ENCODE peak calls at places on chromosomes 12 and 14, in five cellular contexts. H, L, E, U and R are unnamed samples.

GRCh38 chr12:105992849-105993740 is 145.7 kb downstream of the NUAK1 start:
- DNase-seq in H (peak), L (no peak), E (no peak), U (no peak), R (no peak)

GRCh38 chr12:26937443-26937862 is 328 bp downstream of the INTS13 start:
- DNase-seq in H (no peak), L (no peak), E (no peak), U (no peak), R (no peak)

GRCh38 chr12:125262866-125263265 is 197.6 kb downstream of the AACS start:
- DNase-seq in H (no peak), L (no peak), E (no peak), U (no peak), R (no peak)

GRCh38 chr14:93959239-93960107 is 16.9 kb downstream of the ASB2 start:
- DNase-seq in H (peak), L (peak), E (peak), U (no peak), R (peak)

GRCh38 chr12:55931780-55932545 is 1.0 kb downstream of the DGKA start:
- DNase-seq in H (peak), L (peak), E (peak), U (peak), R (no peak)

GRCh38 chr14:58198086-58198485 is 1.9 kb upstream of the ACTR10 start:
- DNase-seq in H (no peak), L (no peak), E (no peak), U (no peak), R (no peak)

GRCh38 chr12:57208116-57208945 is 8.3 kb upstream of the NXPH4 start:
- DNase-seq in H (no peak), L (no peak), E (no peak), U (no peak), R (no peak)

GRCh38 chr12:67410667-67411067 is 141.5 kb downstream of the CAND1 start:
- DNase-seq in H (no peak), L (no peak), E (no peak), U (no peak), R (no peak)

GRCh38 chr14:95953111-95953724 is 76.6 kb downstream of the TUNAR start:
- DNase-seq in H (peak), L (no peak), E (no peak), U (no peak), R (no peak)

GRCh38 chr12:916240-916639 is 33.3 kb downstream of the RAD52 start:
- DNase-seq in H (no peak), L (peak), E (no peak), U (no peak), R (no peak)

GRCh38 chr14:81314443-81315175 is 85.5 kb downstream of the STON2 start:
- DNase-seq in H (no peak), L (no peak), E (no peak), U (no peak), R (no peak)

GRCh38 chr14:50055461-50056228 is 60.7 kb downstream of the VCPKMT start:
- DNase-seq in H (no peak), L (no peak), E (no peak), U (no peak), R (no peak)

GRCh38 chr12:122753213-122753571 is 568 bp downstream of the DENR start:
- DNase-seq in H (no peak), L (no peak), E (no peak), U (no peak), R (no peak)

GRCh38 chr12:116879509-116880212 is 1.6 kb downstream of the HRK start:
- DNase-seq in H (peak), L (no peak), E (no peak), U (no peak), R (no peak)

GRCh38 chr12:49232940-49233841 is 31.7 kb upstream of the TUBA1C start:
- DNase-seq in H (peak), L (no peak), E (peak), U (peak), R (no peak)

GRCh38 chr12:132346496-132347470 is 17.4 kb upstream of the GALNT9 start:
- DNase-seq in H (no peak), L (no peak), E (no peak), U (no peak), R (no peak)

GRCh38 chr14:95681153-95681552 is 5.1 kb upstream of the TCL1B start:
- DNase-seq in H (no peak), L (no peak), E (no peak), U (no peak), R (no peak)

GRCh38 chr12:52351196-52352059 is 15.9 kb downstream of the KRT85 start:
- DNase-seq in H (no peak), L (peak), E (peak), U (peak), R (no peak)

GRCh38 chr12:70609739-70610491 is 27.3 kb downstream of the PTPRB start:
- DNase-seq in H (peak), L (no peak), E (peak), U (peak), R (no peak)

GRCh38 chr14:36746907-36747306 is 85.2 kb downstream of the PAX9 start:
- DNase-seq in H (no peak), L (no peak), E (no peak), U (no peak), R (no peak)

GRCh38 chr12:71947645-71948105 is 9.0 kb downstream of the TPH2 start:
- DNase-seq in H (peak), L (no peak), E (no peak), U (no peak), R (no peak)

GRCh38 chr14:91294153-91294552 is 49.6 kb upstream of the GPR68 start:
- DNase-seq in H (peak), L (no peak), E (peak), U (no peak), R (no peak)

GRCh38 chr12:130970165-130970907 is 16.6 kb downstream of the ADGRD1 start:
- DNase-seq in H (no peak), L (no peak), E (no peak), U (no peak), R (no peak)

GRCh38 chr12:53593031-53593430 is 33.2 kb downstream of the ATF7 start:
- DNase-seq in H (no peak), L (no peak), E (no peak), U (no peak), R (no peak)

GRCh38 chr14:68643673-68644072 is 149.2 kb downstream of the ZFP36L1 start:
- DNase-seq in H (no peak), L (no peak), E (peak), U (peak), R (no peak)

GRCh38 chr14:92615451-92615850 is 101.9 kb downstream of the RIN3 start:
- DNase-seq in H (no peak), L (peak), E (no peak), U (no peak), R (no peak)

GRCh38 chr14:74302160-74302628 is 540 bp downstream of the ABCD4 start:
- DNase-seq in H (peak), L (peak), E (no peak), U (no peak), R (peak)

GRCh38 chr14:104586832-104587620 is 7.5 kb downstream of the C14orf180 start:
- DNase-seq in H (no peak), L (no peak), E (peak), U (peak), R (no peak)

GRCh38 chr12:31363416-31363809 is 37.5 kb upstream of the SINHCAF start:
- DNase-seq in H (no peak), L (no peak), E (no peak), U (no peak), R (no peak)

GRCh38 chr12:52319097-52319496 is 2.1 kb downstream of the KRT83 start:
- DNase-seq in H (no peak), L (no peak), E (no peak), U (peak), R (no peak)

GRCh38 chr12:102300824-102301461 is 103.3 kb upstream of the PMCH start:
- DNase-seq in H (peak), L (no peak), E (no peak), U (no peak), R (peak)

GRCh38 chr14:95741051-95741490 is 27.1 kb upstream of the TCL1A start:
- DNase-seq in H (no peak), L (no peak), E (no peak), U (no peak), R (no peak)

GRCh38 chr14:91230363-91231035 is 14.0 kb downstream of the GPR68 start:
- DNase-seq in H (peak), L (no peak), E (no peak), U (no peak), R (no peak)

GRCh38 chr12:52494518-52494917 is 1.5 kb upstream of the KRT6A start:
- DNase-seq in H (peak), L (no peak), E (no peak), U (no peak), R (no peak)

GRCh38 chr12:79174656-79175055 is 310.1 kb downstream of the SYT1 start:
- DNase-seq in H (peak), L (no peak), E (no peak), U (no peak), R (peak)
- TF ChIP-seq CTCF in H (peak), L (no peak), E (no peak), U (no peak), R (peak)

GRCh38 chr12:121296618-121297476 is at the start of gene CAMKK2:
- DNase-seq in H (peak), L (peak), E (peak), U (peak), R (peak)
- TF ChIP-seq CTCF in H (no peak), L (peak), E (peak), U (no peak), R (no peak)

GRCh38 chr14:34498684-34499412 is 36.8 kb upstream of the SPTSSA start:
- DNase-seq in H (peak), L (no peak), E (no peak), U (no peak), R (no peak)
- TF ChIP-seq CTCF in H (peak), L (no peak), E (peak), U (no peak), R (peak)

DNA sequence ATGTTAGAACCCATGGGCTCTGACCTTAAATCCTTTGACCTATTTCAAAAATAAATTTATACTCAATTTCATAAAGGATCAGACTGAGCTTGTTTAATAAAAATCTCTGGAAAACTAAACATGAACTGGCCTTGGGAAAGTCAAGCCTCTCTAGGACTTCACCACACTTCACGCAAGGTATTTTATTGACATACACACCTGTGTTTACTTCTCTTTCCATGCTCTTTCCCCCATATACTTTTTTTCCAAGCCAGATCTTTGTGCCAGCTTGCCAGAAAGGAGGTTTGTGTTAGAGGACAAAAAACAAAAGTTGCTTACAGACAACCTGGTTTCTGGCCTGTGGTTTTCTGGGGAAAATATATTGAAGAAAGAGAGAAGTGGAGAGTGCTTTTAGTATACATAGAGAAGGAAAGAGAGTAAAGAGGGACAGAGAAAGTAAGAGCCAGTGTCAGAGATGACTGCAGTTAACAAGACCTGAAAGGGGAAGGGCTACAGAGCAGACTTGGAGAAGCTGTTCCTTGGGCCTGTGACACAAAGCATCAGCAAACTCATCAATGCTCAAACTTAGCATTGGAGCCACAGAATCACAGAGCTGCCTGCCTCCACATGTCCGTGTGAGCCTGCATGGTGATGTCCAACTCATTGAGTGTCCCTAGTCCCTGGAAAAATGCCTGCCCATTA is 77.3 kb upstream of the TMTC2 start:
- DNase-seq in H (no peak), L (no peak), E (no peak), U (no peak), R (no peak)
- TF ChIP-seq CTCF in H (no peak), L (no peak), E (no peak), U (no peak), R (no peak)

GRCh38 chr12:51245476-51246253 is 7.0 kb downstream of the DAZAP2 start:
- DNase-seq in H (no peak), L (no peak), E (no peak), U (no peak), R (no peak)

GRCh38 chr12:51244269-51244668 is 5.6 kb downstream of the DAZAP2 start:
- DNase-seq in H (peak), L (no peak), E (no peak), U (no peak), R (no peak)

GRCh38 chr12:51247523-51248206 is 9.0 kb downstream of the DAZAP2 start:
- DNase-seq in H (no peak), L (no peak), E (no peak), U (no peak), R (no peak)

GRCh38 chr12:51242896-51243295 is 4.3 kb downstream of the DAZAP2 start:
- DNase-seq in H (no peak), L (no peak), E (no peak), U (no peak), R (no peak)

GRCh38 chr12:51246254-51246853 is 7.7 kb downstream of the DAZAP2 start:
- DNase-seq in H (peak), L (peak), E (no peak), U (no peak), R (no peak)
- TF ChIP-seq CTCF in H (no peak), L (no peak), E (no peak), U (no peak), R (no peak)

GRCh38 chr12:119036878-119037493 is 55.6 kb downstream of the SRRM4 start:
- DNase-seq in H (peak), L (no peak), E (peak), U (no peak), R (no peak)
- TF ChIP-seq CTCF in H (peak), L (no peak), E (peak), U (peak), R (peak)

GRCh38 chr12:113196582-113196981 is 11.1 kb downstream of the RITA1 start:
- DNase-seq in H (no peak), L (no peak), E (no peak), U (no peak), R (no peak)

GRCh38 chr12:113198286-113198685 is 12.8 kb downstream of the RITA1 start:
- DNase-seq in H (no peak), L (no peak), E (no peak), U (no peak), R (no peak)

GRCh38 chr12:113197518-113198077 is 12.1 kb downstream of the RITA1 start:
- DNase-seq in H (no peak), L (no peak), E (no peak), U (no peak), R (no peak)

GRCh38 chr12:113195598-113195997 is 10.1 kb downstream of the RITA1 start:
- DNase-seq in H (no peak), L (no peak), E (no peak), U (no peak), R (no peak)

DNA sequence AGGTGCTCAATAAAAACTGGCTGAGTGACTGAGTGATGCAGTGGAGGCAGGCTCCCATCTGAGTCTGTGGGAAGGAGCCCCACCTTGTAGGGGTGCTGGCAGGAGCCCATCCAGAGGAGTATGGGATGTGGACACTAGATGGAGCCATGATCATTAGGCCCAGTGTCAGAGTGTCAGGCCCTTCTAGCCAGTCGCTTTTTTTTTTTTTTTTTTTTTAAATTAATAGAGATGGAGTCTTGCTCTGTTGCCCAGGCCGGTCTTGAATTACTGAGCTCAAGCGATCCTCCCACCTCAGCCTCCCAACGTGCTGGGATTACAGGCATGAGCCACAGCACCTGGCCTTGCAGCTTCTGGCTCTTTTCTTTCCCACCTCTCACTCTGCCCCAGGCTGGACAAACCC is 11.5 kb downstream of the RITA1 start:
- DNase-seq in H (peak), L (peak), E (peak), U (peak), R (peak)
- TF ChIP-seq CTCF in H (peak), L (peak), E (peak), U (peak), R (peak)

DNA sequence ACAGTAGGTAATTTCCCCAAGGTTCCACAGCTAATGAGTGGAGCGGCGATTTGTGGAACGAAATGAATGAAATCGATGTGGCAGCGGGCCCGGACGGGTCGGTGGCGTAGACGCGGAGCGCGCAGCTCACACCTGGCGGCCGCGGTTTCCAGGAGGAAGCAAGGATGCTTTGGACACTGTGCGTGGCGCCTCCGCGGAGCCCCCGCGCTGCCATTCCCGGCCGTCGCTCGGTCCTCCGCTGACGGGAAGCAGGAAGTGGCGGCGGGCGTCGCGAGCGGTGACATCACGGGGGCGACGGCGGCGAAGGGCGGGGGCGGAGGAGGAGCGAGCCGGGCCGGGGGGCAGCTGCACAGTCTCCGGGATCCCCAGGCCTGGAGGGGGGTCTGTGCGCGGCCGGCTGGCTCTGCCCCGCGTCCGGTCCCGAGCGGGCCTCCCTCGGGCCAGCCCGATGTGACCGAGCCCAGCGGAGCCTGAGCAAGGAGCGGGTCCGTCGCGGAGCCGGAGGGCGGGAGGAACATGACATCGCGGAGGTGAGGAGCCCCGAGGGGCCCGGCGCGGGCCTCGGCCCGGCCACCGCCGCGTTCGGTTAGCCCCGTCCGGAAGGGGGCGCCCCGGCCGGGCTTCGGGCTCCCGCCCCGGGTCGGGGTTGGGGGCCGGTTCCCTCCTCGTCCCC is at the start of gene PTPN11:
- DNase-seq in H (peak), L (peak), E (peak), U (peak), R (peak)
- TF ChIP-seq CTCF in H (no peak), L (peak), E (peak), U (peak), R (peak)

GRCh38 chr12:98516184-98516873 is 939 bp downstream of the TMPO start:
- DNase-seq in H (peak), L (peak), E (peak), U (peak), R (peak)
- TF ChIP-seq CTCF in H (peak), L (peak), E (peak), U (peak), R (peak)